ENCODE peak calls at places on chromosomes 1 and 21, in four cellular contexts. Q is left ventricle myocardium inferior, I is fibroblast of pulmonary artery, G is pancreas. O is an unnamed sample.

GRCh38 chr1:39167632-39168209 is 36.8 kb upstream of the MACF1 start:
- DNase-seq in Q (no peak), I (peak), G (no peak), O (no peak)

GRCh38 chr1:3940081-3940755 is 40.1 kb upstream of the C1orf174 start:
- DNase-seq in Q (no peak), I (no peak), G (no peak), O (no peak)

GRCh38 chr1:114164840-114165543 is 11.3 kb upstream of the SYT6 start:
- DNase-seq in Q (no peak), I (no peak), G (no peak), O (no peak)

GRCh38 chr1:181583598-181583997 is 100.3 kb downstream of the CACNA1E start:
- DNase-seq in Q (no peak), I (no peak), G (no peak), O (no peak)

GRCh38 chr1:175376194-175376593 is 183.6 kb upstream of the KIAA0040 start:
- DNase-seq in Q (no peak), I (peak), G (no peak), O (no peak)

GRCh38 chr1:115669002-115669673 is 27.4 kb downstream of the VANGL1 start:
- DNase-seq in Q (no peak), I (peak), G (no peak), O (no peak)

GRCh38 chr1:201309420-201309819 is 26.1 kb downstream of the PKP1 start:
- DNase-seq in Q (peak), I (peak), G (peak), O (no peak)

GRCh38 chr1:228150458-228151169 is 884 bp downstream of the GJC2 start:
- DNase-seq in Q (peak), I (peak), G (peak), O (no peak)

GRCh38 chr21:17925900-17926299 is 106.7 kb upstream of the C21orf91 start:
- DNase-seq in Q (no peak), I (peak), G (no peak), O (no peak)

GRCh38 chr21:8998946-8999681 is 1522.3 kb upstream of the TPTE start:
- DNase-seq in Q (no peak), I (no peak), G (no peak), O (no peak)

GRCh38 chr1:32969556-32969955 is 4.9 kb upstream of the RNF19B start:
- DNase-seq in Q (no peak), I (peak), G (no peak), O (no peak)

GRCh38 chr1:32977546-32978087 is 13.0 kb upstream of the RNF19B start:
- DNase-seq in Q (no peak), I (no peak), G (no peak), O (no peak)

GRCh38 chr1:32971576-32971975 is 7.0 kb upstream of the RNF19B start:
- DNase-seq in Q (no peak), I (no peak), G (no peak), O (no peak)

GRCh38 chr1:32971156-32971555 is 6.5 kb upstream of the RNF19B start:
- DNase-seq in Q (no peak), I (no peak), G (no peak), O (no peak)

DNA sequence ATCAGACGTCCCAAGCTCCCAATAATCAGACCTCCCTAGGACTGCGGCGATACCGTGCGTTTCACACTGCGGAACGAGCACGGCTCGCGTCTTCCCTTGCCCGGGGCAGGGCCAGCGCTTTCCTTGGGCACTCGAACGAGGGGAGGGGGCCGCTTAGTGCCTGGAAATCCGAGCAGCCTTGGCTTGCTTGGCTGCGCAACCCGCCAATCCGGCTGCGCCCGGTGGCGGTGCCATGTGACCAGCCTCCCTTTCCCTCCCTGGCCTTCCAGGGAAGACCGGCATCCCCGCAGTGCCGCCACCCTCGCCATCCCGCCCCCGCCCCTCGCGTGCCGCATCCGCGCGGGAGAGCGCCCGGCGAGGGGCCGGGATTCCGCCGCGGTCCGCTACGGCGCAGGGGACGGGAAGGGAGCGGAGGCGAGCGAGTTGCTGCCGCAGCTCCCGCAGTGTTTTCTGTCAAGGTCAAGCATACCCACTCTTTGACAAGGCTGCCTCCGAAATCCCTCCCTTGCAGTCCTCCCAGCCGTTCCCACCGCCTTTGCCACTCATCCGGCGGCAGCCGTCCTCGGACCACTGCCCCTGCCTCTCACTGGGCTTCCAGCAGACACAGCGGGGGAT is 8.3 kb upstream of the RNF19B start:
- DNase-seq in Q (peak), I (peak), G (peak), O (peak)
- H3K4me3 ChIP-seq in Q (peak), I (peak), G (peak), O (peak)

DNA sequence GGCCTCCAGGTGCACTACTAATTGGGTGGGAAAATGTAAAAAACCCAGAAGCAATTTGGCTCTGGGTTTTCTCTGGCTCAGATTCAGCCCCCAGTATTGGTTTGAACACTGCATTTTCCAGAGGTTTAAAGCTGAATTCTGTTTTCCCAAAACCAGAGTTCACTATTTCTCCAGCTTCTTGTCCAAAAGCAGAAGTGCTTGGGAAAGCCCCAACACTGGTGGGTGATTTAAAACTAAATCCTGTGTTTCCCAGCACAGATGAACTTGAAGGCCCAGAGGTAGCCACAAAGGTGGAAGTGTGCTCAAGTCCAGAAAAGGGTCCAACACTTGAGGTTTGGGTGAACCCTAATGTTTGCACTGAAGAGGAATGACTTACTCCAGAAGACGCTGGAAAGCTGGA is 689 bp downstream of the MCM3AP start:
- DNase-seq in Q (no peak), I (no peak), G (no peak), O (no peak)
- H3K4me3 ChIP-seq in Q (peak), I (peak), G (peak), O (no peak)

GRCh38 chr1:111201275-111202090 is 1.0 kb upstream of the DENND2D start:
- DNase-seq in Q (no peak), I (no peak), G (no peak), O (no peak)
- H3K4me3 ChIP-seq in Q (no peak), I (no peak), G (no peak), O (peak)

DNA sequence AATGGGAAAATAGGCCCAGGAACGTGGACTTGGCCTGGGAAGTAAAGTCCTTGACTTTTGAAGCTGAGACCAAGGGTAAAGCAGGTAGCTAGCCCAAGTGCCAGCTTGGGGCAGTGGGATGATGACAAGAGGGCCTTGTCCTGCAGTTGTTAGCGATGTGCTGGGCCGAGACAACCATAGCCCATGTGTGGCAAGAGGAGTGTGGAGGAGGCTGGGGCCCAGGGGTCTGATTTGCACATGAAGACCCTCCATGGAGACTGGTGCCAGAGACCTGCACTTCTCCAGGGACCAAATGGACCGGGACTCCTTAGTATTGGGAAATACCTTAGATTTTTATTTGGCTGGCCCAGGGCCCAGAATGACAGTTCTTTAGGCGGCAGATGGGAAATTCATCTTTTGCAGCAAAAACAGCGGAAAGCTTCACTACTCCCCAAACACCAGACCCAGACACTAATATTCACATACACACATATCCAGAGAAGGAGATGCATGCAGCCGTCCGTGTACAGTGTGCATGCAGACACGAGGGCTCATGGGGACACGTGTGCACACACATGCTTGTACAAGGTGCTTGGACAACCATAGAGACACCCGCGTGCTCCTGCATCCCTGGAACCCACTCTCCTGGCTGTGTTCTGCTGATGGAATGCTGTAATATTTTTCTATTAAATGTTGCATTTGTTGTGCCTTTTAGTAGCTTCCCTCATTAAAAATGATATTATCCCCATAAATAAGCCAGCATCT is 78.1 kb upstream of the CSF3R start:
- DNase-seq in Q (no peak), I (no peak), G (no peak), O (peak)
- H3K4me3 ChIP-seq in Q (no peak), I (no peak), G (no peak), O (no peak)

O was measured in Peyer's patch.